ENCODE peak calls at places on chromosomes 3 and 15, in nine cellular contexts. X is tibial artery, Q is left lung, Z is IMR-90, C is neural progenitor cell, O is mammary epithelial cell, Y is heart right ventricle, D is astrocyte, V is esophagus squamous epithelium. E is an unnamed sample.

GRCh38 chr3:191328963-191329653 is at the start of gene CCDC50:
- DNase-seq in X (peak), Q (peak), Z (peak), C (peak), O (peak), Y (peak), D (peak), V (peak), E (no peak)

GRCh38 chr3:11138371-11138770 is 15.9 kb upstream of the HRH1 start:
- DNase-seq in X (no peak), Q (no peak), Z (no peak), C (no peak), O (no peak), Y (no peak), D (no peak), V (no peak), E (no peak)

GRCh38 chr3:125110016-125110875 is 54.4 kb upstream of the HEG1 start:
- DNase-seq in X (no peak), Q (no peak), Z (peak), C (no peak), O (peak), Y (no peak), D (peak), V (no peak), E (peak)

GRCh38 chr3:128763967-128764366 is 38.0 kb downstream of the RAB7A start:
- DNase-seq in X (no peak), Q (no peak), Z (no peak), C (no peak), O (no peak), Y (no peak), D (no peak), V (no peak), E (no peak)

GRCh38 chr3:120182613-120183524 is 88.6 kb upstream of the GSK3B start:
- DNase-seq in X (no peak), Q (no peak), Z (peak), C (no peak), O (peak), Y (no peak), D (no peak), V (no peak), E (no peak)

GRCh38 chr3:169644750-169645149 is 18.8 kb downstream of the MECOM start:
- DNase-seq in X (no peak), Q (no peak), Z (no peak), C (no peak), O (no peak), Y (no peak), D (no peak), V (no peak), E (no peak)

GRCh38 chr3:49351521-49352011 is 6.6 kb downstream of the GPX1 start:
- DNase-seq in X (no peak), Q (no peak), Z (peak), C (no peak), O (peak), Y (no peak), D (peak), V (no peak), E (peak)

GRCh38 chr3:127483902-127484591 is 106.5 kb downstream of the TPRA1 start:
- DNase-seq in X (peak), Q (peak), Z (no peak), C (no peak), O (no peak), Y (no peak), D (no peak), V (no peak), E (no peak)

GRCh38 chr3:184373422-184373821 is 4.6 kb downstream of the THPO start:
- DNase-seq in X (no peak), Q (no peak), Z (no peak), C (no peak), O (no peak), Y (no peak), D (peak), V (no peak), E (no peak)

GRCh38 chr3:56801151-56801596 is 575 bp downstream of the ARHGEF3 start:
- DNase-seq in X (no peak), Q (no peak), Z (no peak), C (no peak), O (peak), Y (no peak), D (no peak), V (no peak), E (no peak)

GRCh38 chr3:73622135-73622534 is 2.6 kb downstream of the PDZRN3 start:
- DNase-seq in X (peak), Q (no peak), Z (peak), C (peak), O (no peak), Y (peak), D (no peak), V (no peak), E (no peak)

GRCh38 chr3:73623996-73624362 is 762 bp downstream of the PDZRN3 start:
- DNase-seq in X (peak), Q (no peak), Z (peak), C (peak), O (peak), Y (peak), D (peak), V (no peak), E (no peak)

GRCh38 chr3:73618461-73618860 is 6.3 kb downstream of the PDZRN3 start:
- DNase-seq in X (no peak), Q (no peak), Z (peak), C (no peak), O (no peak), Y (no peak), D (peak), V (no peak), E (no peak)

GRCh38 chr3:73623316-73623715 is 1.4 kb downstream of the PDZRN3 start:
- DNase-seq in X (peak), Q (no peak), Z (peak), C (no peak), O (no peak), Y (peak), D (no peak), V (no peak), E (no peak)

GRCh38 chr3:73621388-73621787 is 3.4 kb downstream of the PDZRN3 start:
- DNase-seq in X (no peak), Q (no peak), Z (no peak), C (no peak), O (no peak), Y (no peak), D (no peak), V (no peak), E (no peak)
- H3K4me3 ChIP-seq in X (peak), Q (peak), Z (peak), C (no peak), O (peak), Y (peak), D (no peak), V (peak), E (peak)

GRCh38 chr15:33730815-33731214 is 237.5 kb upstream of the CHRM5 start:
- DNase-seq in X (no peak), Q (no peak), Z (no peak), C (no peak), O (no peak), Y (no peak), D (no peak), V (no peak), E (no peak)

GRCh38 chr15:33724321-33725036 is 243.8 kb upstream of the CHRM5 start:
- DNase-seq in X (no peak), Q (no peak), Z (no peak), C (no peak), O (no peak), Y (no peak), D (no peak), V (no peak), E (no peak)

GRCh38 chr15:33735143-33735542 is 233.2 kb upstream of the CHRM5 start:
- DNase-seq in X (no peak), Q (no peak), Z (no peak), C (peak), O (no peak), Y (no peak), D (no peak), V (no peak), E (no peak)

GRCh38 chr15:33729648-33730047 is 238.6 kb upstream of the CHRM5 start:
- DNase-seq in X (no peak), Q (no peak), Z (peak), C (peak), O (peak), Y (no peak), D (no peak), V (no peak), E (no peak)
- TF ChIP-seq CTCF in X (no peak), Q (no peak), Z (peak), C (peak), O (peak), Y (no peak), D (peak), V (no peak), E (peak)

DNA sequence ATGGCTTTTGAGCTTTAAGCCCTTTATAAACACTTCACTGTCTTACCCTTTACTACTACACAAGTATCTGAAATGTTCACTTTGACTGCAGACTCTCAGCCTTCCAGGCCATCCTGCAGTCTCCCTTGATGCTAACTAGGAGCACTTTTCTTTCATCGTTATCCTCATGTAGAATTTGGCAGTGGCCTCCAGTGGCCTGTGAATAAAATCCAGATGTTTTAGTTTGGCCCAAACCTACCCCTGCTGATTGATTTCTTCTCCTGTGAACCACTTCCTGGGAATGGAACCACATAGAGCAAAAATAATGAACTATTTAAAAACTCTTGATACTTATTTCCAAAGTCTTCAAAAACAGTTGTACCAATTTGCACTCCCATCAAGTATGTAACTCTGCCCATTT is 271.9 kb downstream of the FEZF2 start:
- DNase-seq in X (no peak), Q (no peak), Z (no peak), C (no peak), O (no peak), Y (no peak), D (no peak), V (no peak), E (no peak)
- H3K27ac ChIP-seq in X (peak), Q (no peak), Z (no peak), C (no peak), O (no peak), Y (no peak), D (no peak), V (no peak), E (no peak)

GRCh38 chr3:123883111-123883510 is 1.0 kb downstream of the MYLK start:
- DNase-seq in X (no peak), Q (no peak), Z (no peak), C (no peak), O (peak), Y (no peak), D (no peak), V (no peak), E (no peak)

GRCh38 chr3:123881771-123882170 is 2.4 kb downstream of the MYLK start:
- DNase-seq in X (no peak), Q (no peak), Z (no peak), C (no peak), O (no peak), Y (no peak), D (no peak), V (no peak), E (no peak)

GRCh38 chr3:123883656-123884257 is 375 bp downstream of the MYLK start:
- DNase-seq in X (peak), Q (no peak), Z (no peak), C (peak), O (peak), Y (peak), D (no peak), V (no peak), E (no peak)

GRCh38 chr3:123884258-123884831 is at the start of gene MYLK:
- DNase-seq in X (peak), Q (peak), Z (peak), C (peak), O (peak), Y (peak), D (peak), V (no peak), E (peak)

DNA sequence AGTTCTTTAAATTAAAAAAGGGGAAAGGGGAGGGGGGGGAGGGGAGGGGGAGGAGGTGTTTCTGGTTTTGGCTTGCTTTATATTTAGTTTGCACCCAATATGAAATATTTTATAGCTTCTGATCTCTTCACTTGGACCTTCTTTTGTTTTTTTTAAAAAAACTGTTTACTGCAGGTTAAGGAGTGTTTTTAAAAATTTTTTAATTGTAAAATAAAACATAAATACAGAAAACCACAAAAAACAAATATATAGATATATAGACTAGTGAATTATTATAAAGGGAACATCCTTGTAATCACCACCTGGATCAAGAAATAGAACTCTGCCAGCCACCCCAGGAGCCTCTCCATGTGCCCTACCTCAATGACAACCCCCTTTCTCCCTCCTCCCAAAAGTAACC is 861 bp upstream of the MYLK start:
- DNase-seq in X (no peak), Q (no peak), Z (no peak), C (no peak), O (no peak), Y (no peak), D (no peak), V (no peak), E (no peak)
- H3K4me3 ChIP-seq in X (peak), Q (no peak), Z (peak), C (peak), O (no peak), Y (no peak), D (no peak), V (no peak), E (peak)

E was measured in AG04450.